ENCODE peak calls at places on chromosomes 2 and 18, in ten cellular contexts. One of them, this sample, is unnamed.

GRCh38 chr2:210663574-210663973 is 107.2 kb downstream of the CPS1 start:
- DNase-seq in tibial artery: no peak
- DNase-seq in gastrocnemius medialis: no peak
- DNase-seq in AG04450: no peak
- DNase-seq in esophagus squamous epithelium: no peak
- DNase-seq in HCT116: no peak
- DNase-seq in heart left ventricle: no peak
- DNase-seq in right lobe of liver: no peak
- DNase-seq in stomach: no peak
- DNase-seq in choroid plexus epithelial cell: peak; percentile 64
- DNase-seq in this sample: peak; percentile 13

GRCh38 chr2:209314641-209315040 is 109.2 kb upstream of the MAP2 start:
- DNase-seq in tibial artery: no peak
- DNase-seq in choroid plexus epithelial cell: peak; percentile 41
- DNase-seq in gastrocnemius medialis: no peak
- DNase-seq in stomach: no peak
- DNase-seq in esophagus squamous epithelium: no peak
- DNase-seq in heart left ventricle: no peak
- DNase-seq in HCT116: no peak
- DNase-seq in right lobe of liver: no peak
- DNase-seq in AG04450: no peak
- DNase-seq in this sample: no peak

GRCh38 chr2:200159366-200159720 is 147.2 kb upstream of the SPATS2L start:
- DNase-seq in tibial artery: no peak
- DNase-seq in heart left ventricle: no peak
- DNase-seq in stomach: no peak
- DNase-seq in esophagus squamous epithelium: no peak
- DNase-seq in gastrocnemius medialis: no peak
- DNase-seq in AG04450: no peak
- DNase-seq in choroid plexus epithelial cell: peak; percentile 52
- DNase-seq in HCT116: no peak
- DNase-seq in right lobe of liver: no peak
- DNase-seq in this sample: peak; percentile 38

GRCh38 chr2:189658281-189658680 is 3.0 kb upstream of the ASNSD1 start:
- DNase-seq in right lobe of liver: no peak
- DNase-seq in heart left ventricle: no peak
- DNase-seq in esophagus squamous epithelium: no peak
- DNase-seq in AG04450: no peak
- DNase-seq in stomach: no peak
- DNase-seq in HCT116: no peak
- DNase-seq in tibial artery: no peak
- DNase-seq in choroid plexus epithelial cell: no peak
- DNase-seq in gastrocnemius medialis: no peak
- DNase-seq in this sample: no peak

GRCh38 chr18:36217348-36217747 is 30.1 kb downstream of the MOCOS start:
- DNase-seq in heart left ventricle: no peak
- DNase-seq in AG04450: no peak
- DNase-seq in esophagus squamous epithelium: no peak
- DNase-seq in right lobe of liver: peak; percentile 52
- DNase-seq in HCT116: no peak
- DNase-seq in gastrocnemius medialis: no peak
- DNase-seq in tibial artery: no peak
- DNase-seq in choroid plexus epithelial cell: no peak
- DNase-seq in stomach: no peak
- DNase-seq in this sample: no peak

GRCh38 chr2:218648473-218649100 is 10.8 kb downstream of the ZNF142 start:
- DNase-seq in esophagus squamous epithelium: no peak
- DNase-seq in heart left ventricle: peak; percentile 44
- DNase-seq in choroid plexus epithelial cell: peak; percentile 86
- DNase-seq in gastrocnemius medialis: no peak
- DNase-seq in right lobe of liver: peak; percentile 59
- DNase-seq in AG04450: peak; percentile 49
- DNase-seq in HCT116: peak; percentile 32
- DNase-seq in tibial artery: peak; percentile 43
- DNase-seq in stomach: peak; percentile 51
- DNase-seq in this sample: no peak

GRCh38 chr2:44934521-44934961 is 7.0 kb upstream of the SIX3 start:
- DNase-seq in heart left ventricle: no peak
- DNase-seq in HCT116: no peak
- DNase-seq in tibial artery: no peak
- DNase-seq in right lobe of liver: no peak
- DNase-seq in gastrocnemius medialis: no peak
- DNase-seq in stomach: no peak
- DNase-seq in esophagus squamous epithelium: no peak
- DNase-seq in AG04450: no peak
- DNase-seq in choroid plexus epithelial cell: no peak
- DNase-seq in this sample: no peak

GRCh38 chr2:113831156-113831555 is 58.7 kb upstream of the ACTR3 start:
- DNase-seq in esophagus squamous epithelium: no peak
- DNase-seq in right lobe of liver: no peak
- DNase-seq in HCT116: no peak
- DNase-seq in stomach: no peak
- DNase-seq in AG04450: no peak
- DNase-seq in choroid plexus epithelial cell: no peak
- DNase-seq in heart left ventricle: no peak
- DNase-seq in gastrocnemius medialis: no peak
- DNase-seq in tibial artery: no peak
- DNase-seq in this sample: no peak

GRCh38 chr2:206971805-206972204 is 32.5 kb downstream of the CPO start:
- DNase-seq in right lobe of liver: peak; percentile 61
- DNase-seq in gastrocnemius medialis: peak; percentile 34
- DNase-seq in esophagus squamous epithelium: no peak
- DNase-seq in choroid plexus epithelial cell: peak; percentile 69
- DNase-seq in tibial artery: peak; percentile 66
- DNase-seq in HCT116: no peak
- DNase-seq in heart left ventricle: no peak
- DNase-seq in stomach: no peak
- DNase-seq in AG04450: peak; percentile 47
- DNase-seq in this sample: no peak

GRCh38 chr2:162919111-162919510 is 80.5 kb upstream of the KCNH7 start:
- DNase-seq in esophagus squamous epithelium: no peak
- DNase-seq in stomach: no peak
- DNase-seq in tibial artery: no peak
- DNase-seq in AG04450: no peak
- DNase-seq in right lobe of liver: no peak
- DNase-seq in choroid plexus epithelial cell: peak; percentile 5
- DNase-seq in gastrocnemius medialis: no peak
- DNase-seq in heart left ventricle: no peak
- DNase-seq in HCT116: no peak
- DNase-seq in this sample: no peak

GRCh38 chr2:40098786-40099470 is 319.9 kb upstream of the THUMPD2 start:
- DNase-seq in esophagus squamous epithelium: no peak
- DNase-seq in choroid plexus epithelial cell: no peak
- DNase-seq in gastrocnemius medialis: no peak
- DNase-seq in heart left ventricle: no peak
- DNase-seq in HCT116: no peak
- DNase-seq in stomach: no peak
- DNase-seq in AG04450: no peak
- DNase-seq in tibial artery: no peak
- DNase-seq in right lobe of liver: no peak
- DNase-seq in this sample: no peak

GRCh38 chr2:38515155-38516074 is 87.3 kb downstream of the HNRNPLL start:
- DNase-seq in tibial artery: no peak
- DNase-seq in heart left ventricle: peak; percentile 79
- DNase-seq in HCT116: no peak
- DNase-seq in esophagus squamous epithelium: no peak
- DNase-seq in choroid plexus epithelial cell: peak; percentile 62
- DNase-seq in right lobe of liver: no peak
- DNase-seq in gastrocnemius medialis: peak; percentile 71
- DNase-seq in stomach: peak; percentile 36
- DNase-seq in AG04450: no peak
- DNase-seq in this sample: peak; percentile 59

GRCh38 chr18:79918089-79919011 is 33.1 kb downstream of the SLC66A2 start:
- DNase-seq in AG04450: no peak
- DNase-seq in stomach: peak; percentile 20
- DNase-seq in HCT116: no peak
- DNase-seq in esophagus squamous epithelium: no peak
- DNase-seq in tibial artery: peak; percentile 11
- DNase-seq in gastrocnemius medialis: no peak
- DNase-seq in choroid plexus epithelial cell: no peak
- DNase-seq in right lobe of liver: no peak
- DNase-seq in heart left ventricle: no peak
- DNase-seq in this sample: no peak

GRCh38 chr2:101446869-101447268 is 28.0 kb downstream of the RFX8 start:
- DNase-seq in HCT116: no peak
- DNase-seq in heart left ventricle: no peak
- DNase-seq in AG04450: peak; percentile 38
- DNase-seq in right lobe of liver: no peak
- DNase-seq in gastrocnemius medialis: no peak
- DNase-seq in choroid plexus epithelial cell: peak; percentile 50
- DNase-seq in tibial artery: no peak
- DNase-seq in stomach: no peak
- DNase-seq in esophagus squamous epithelium: no peak
- DNase-seq in this sample: no peak

GRCh38 chr2:126981476-126981875 is 82.8 kb downstream of the TEX51 start:
- DNase-seq in AG04450: no peak
- DNase-seq in esophagus squamous epithelium: no peak
- DNase-seq in choroid plexus epithelial cell: no peak
- DNase-seq in heart left ventricle: no peak
- DNase-seq in HCT116: no peak
- DNase-seq in gastrocnemius medialis: no peak
- DNase-seq in right lobe of liver: no peak
- DNase-seq in stomach: no peak
- DNase-seq in tibial artery: no peak
- DNase-seq in this sample: no peak

DNA sequence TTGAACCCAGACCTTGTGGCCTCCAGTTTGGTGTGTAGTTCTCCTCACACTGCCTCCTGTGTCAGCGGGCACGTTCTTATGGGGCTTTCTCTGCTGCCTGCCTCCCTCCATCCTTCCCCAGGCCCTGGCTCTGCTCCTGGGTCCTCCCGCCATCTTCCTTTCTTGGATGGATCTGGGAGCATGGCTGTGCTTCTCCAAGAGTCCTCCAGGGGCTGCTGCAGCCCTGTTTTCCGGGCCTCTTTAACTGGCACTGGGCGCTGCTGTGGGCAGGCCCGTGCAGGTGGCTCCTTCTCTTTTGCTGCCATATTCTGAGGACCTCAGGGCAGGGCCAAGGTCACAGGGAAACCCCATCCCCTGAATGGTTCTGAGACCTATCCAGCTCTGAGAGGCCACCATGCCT is 17.8 kb downstream of the THNSL2 start:
- DNase-seq in gastrocnemius medialis: no peak
- DNase-seq in heart left ventricle: no peak
- DNase-seq in choroid plexus epithelial cell: no peak
- DNase-seq in esophagus squamous epithelium: no peak
- DNase-seq in stomach: no peak
- DNase-seq in HCT116: no peak
- DNase-seq in AG04450: no peak
- DNase-seq in right lobe of liver: no peak
- DNase-seq in tibial artery: no peak
- DNase-seq in this sample: no peak
- TF ChIP-seq CTCF in gastrocnemius medialis: no peak
- TF ChIP-seq CTCF in heart left ventricle: no peak
- TF ChIP-seq CTCF in choroid plexus epithelial cell: peak; percentile 13
- TF ChIP-seq CTCF in esophagus squamous epithelium: peak; percentile 56
- TF ChIP-seq CTCF in stomach: no peak
- TF ChIP-seq CTCF in HCT116: peak; percentile 49
- TF ChIP-seq CTCF in AG04450: no peak
- TF ChIP-seq CTCF in right lobe of liver: no peak
- TF ChIP-seq CTCF in tibial artery: no peak
- TF ChIP-seq CTCF in this sample: peak; percentile 42

GRCh38 chr18:63949068-63949737 is at the start of gene HMSD:
- DNase-seq in stomach: peak; percentile 61
- DNase-seq in heart left ventricle: peak; percentile 53
- DNase-seq in HCT116: peak; percentile 43
- DNase-seq in choroid plexus epithelial cell: peak; percentile 55
- DNase-seq in tibial artery: no peak
- DNase-seq in gastrocnemius medialis: no peak
- DNase-seq in esophagus squamous epithelium: no peak
- DNase-seq in right lobe of liver: peak; percentile 63
- DNase-seq in AG04450: no peak
- DNase-seq in this sample: no peak
- H3K4me3 ChIP-seq in stomach: peak within 1 kb of the TSS; percentile 23
- H3K4me3 ChIP-seq in heart left ventricle: peak within 1 kb of the TSS; percentile 39
- H3K4me3 ChIP-seq in HCT116: peak within 1 kb of the TSS; percentile 54
- H3K4me3 ChIP-seq in choroid plexus epithelial cell: peak within 1 kb of the TSS; percentile 65
- H3K4me3 ChIP-seq in tibial artery: peak within 1 kb of the TSS; percentile 50
- H3K4me3 ChIP-seq in gastrocnemius medialis: peak within 1 kb of the TSS; percentile 41
- H3K4me3 ChIP-seq in esophagus squamous epithelium: peak within 1 kb of the TSS; percentile 38
- H3K4me3 ChIP-seq in right lobe of liver: peak within 1 kb of the TSS; percentile 44
- H3K4me3 ChIP-seq in AG04450: peak within 1 kb of the TSS; percentile 54
- H3K4me3 ChIP-seq in this sample: peak within 1 kb of the TSS; percentile 53

DNA sequence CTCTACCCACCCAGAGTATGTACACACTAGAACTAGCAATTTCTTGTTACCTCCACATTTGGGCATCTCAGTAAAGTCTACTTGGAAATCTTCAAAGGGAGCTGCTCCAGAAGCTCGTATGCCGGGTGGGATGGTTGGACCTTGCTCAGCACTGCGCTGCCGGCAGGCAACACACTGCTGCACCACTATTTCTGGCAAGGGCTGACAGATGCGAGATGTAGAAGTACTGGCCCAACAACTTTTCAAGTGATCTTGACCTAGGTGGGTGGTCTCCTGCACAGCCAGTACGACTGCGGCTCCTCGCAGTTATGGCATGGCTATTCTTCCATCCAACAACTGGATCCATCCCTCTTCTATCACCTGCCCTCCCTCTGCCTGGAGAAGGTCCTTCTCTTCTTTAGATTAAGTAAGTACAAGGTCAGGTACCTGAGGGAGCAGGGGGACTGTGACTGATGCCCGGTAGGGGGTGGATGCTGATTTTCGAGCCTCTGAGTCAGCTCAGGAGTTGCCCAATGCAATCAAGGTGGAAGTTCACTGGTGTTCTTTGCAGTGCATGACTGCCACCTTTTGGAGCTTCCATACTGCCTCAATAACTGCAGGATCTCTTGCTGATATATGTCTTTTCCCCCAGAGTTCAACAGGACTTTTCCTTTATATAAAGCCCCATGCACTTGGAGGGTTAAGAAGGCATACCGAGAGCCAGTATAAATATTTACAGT is 100.4 kb upstream of the SLC1A4 start:
- DNase-seq in gastrocnemius medialis: no peak
- DNase-seq in tibial artery: no peak
- DNase-seq in choroid plexus epithelial cell: peak; percentile 77
- DNase-seq in stomach: peak; percentile 5
- DNase-seq in AG04450: no peak
- DNase-seq in esophagus squamous epithelium: no peak
- DNase-seq in heart left ventricle: no peak
- DNase-seq in HCT116: peak; percentile 68
- DNase-seq in right lobe of liver: peak; percentile 55
- DNase-seq in this sample: peak; percentile 39
- TF ChIP-seq CTCF in gastrocnemius medialis: no peak
- TF ChIP-seq CTCF in tibial artery: peak; percentile 23
- TF ChIP-seq CTCF in choroid plexus epithelial cell: peak; percentile 57
- TF ChIP-seq CTCF in stomach: no peak
- TF ChIP-seq CTCF in AG04450: peak; percentile 47
- TF ChIP-seq CTCF in esophagus squamous epithelium: peak; percentile 44
- TF ChIP-seq CTCF in heart left ventricle: no peak
- TF ChIP-seq CTCF in HCT116: peak; percentile 51
- TF ChIP-seq CTCF in right lobe of liver: peak; percentile 49
- TF ChIP-seq CTCF in this sample: peak; percentile 75

DNA sequence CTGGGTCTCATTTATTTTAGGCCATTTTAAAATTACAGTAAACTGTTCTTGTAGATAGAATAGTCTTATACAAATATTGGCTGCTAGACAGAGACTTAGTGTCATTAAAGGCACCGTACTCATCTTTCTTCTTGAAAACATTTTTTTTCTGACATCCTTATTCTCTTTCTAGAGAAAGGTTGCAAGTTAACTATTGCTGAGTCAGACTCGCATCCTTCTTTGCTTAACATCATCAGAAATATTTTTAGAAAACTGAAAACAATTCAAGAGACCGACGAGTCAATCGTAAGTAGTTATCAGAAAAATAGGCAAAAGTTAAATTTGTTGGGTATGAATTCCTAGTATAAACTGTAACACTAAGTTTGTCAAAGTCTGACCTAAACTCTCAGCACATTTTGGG is 72.2 kb downstream of the HNMT start:
- DNase-seq in heart left ventricle: no peak
- DNase-seq in stomach: no peak
- DNase-seq in right lobe of liver: no peak
- DNase-seq in AG04450: no peak
- DNase-seq in esophagus squamous epithelium: no peak
- DNase-seq in HCT116: no peak
- DNase-seq in choroid plexus epithelial cell: no peak
- DNase-seq in tibial artery: no peak
- DNase-seq in gastrocnemius medialis: no peak
- DNase-seq in this sample: no peak
- H3K4me3 ChIP-seq in heart left ventricle: no peak overlapping the region
- H3K4me3 ChIP-seq in stomach: no peak overlapping the region
- H3K4me3 ChIP-seq in right lobe of liver: no peak overlapping the region
- H3K4me3 ChIP-seq in AG04450: no peak overlapping the region
- H3K4me3 ChIP-seq in esophagus squamous epithelium: no peak overlapping the region
- H3K4me3 ChIP-seq in HCT116: no peak overlapping the region
- H3K4me3 ChIP-seq in choroid plexus epithelial cell: no peak overlapping the region
- H3K4me3 ChIP-seq in tibial artery: no peak overlapping the region
- H3K4me3 ChIP-seq in gastrocnemius medialis: no peak overlapping the region
- H3K4me3 ChIP-seq in this sample: no peak overlapping the region